ENCODE peak calls at places on chromosomes 12 and 14, in six cellular contexts. F is left ventricle myocardium superior, S is LoVo, B is brain microvascular endothelial cell, O is NCI-H1436, K is NCI-H69. T is an unnamed sample.

GRCh38 chr12:1523558-1524050 is 70.8 kb downstream of the FBXL14 start:
- DNase-seq in S (no peak), K (no peak), F (no peak), O (no peak), B (no peak), T (no peak)

GRCh38 chr14:27605298-27605697 is 1007.5 kb upstream of the NOVA1 start:
- DNase-seq in O (no peak), B (no peak), K (peak), F (no peak), S (no peak), T (no peak)

GRCh38 chr12:119006749-119007148 is 25.4 kb downstream of the SRRM4 start:
- DNase-seq in F (no peak), K (peak), S (no peak), O (no peak), B (no peak), T (no peak)

GRCh38 chr12:81086342-81086741 is 8.5 kb downstream of the ACSS3 start:
- DNase-seq in O (no peak), F (no peak), S (no peak), K (peak), B (no peak), T (no peak)

GRCh38 chr14:32697114-32697513 is 241.6 kb upstream of the NPAS3 start:
- DNase-seq in F (no peak), B (no peak), O (no peak), K (peak), S (no peak), T (no peak)

GRCh38 chr14:62445570-62445969 is 599.7 kb downstream of the KCNH5 start:
- DNase-seq in K (no peak), B (no peak), O (no peak), F (no peak), S (no peak), T (no peak)

GRCh38 chr14:92448786-92449185 is 64.8 kb upstream of the RIN3 start:
- DNase-seq in S (no peak), O (no peak), F (no peak), B (no peak), K (no peak), T (no peak)

GRCh38 chr12:29611906-29612305 is 114.4 kb upstream of the OVCH1 start:
- DNase-seq in O (no peak), F (no peak), K (peak), B (peak), S (no peak), T (no peak)

GRCh38 chr12:76462668-76463224 is 96.8 kb downstream of the OSBPL8 start:
- DNase-seq in K (no peak), O (no peak), F (no peak), B (no peak), S (no peak), T (no peak)

GRCh38 chr14:77607741-77608302 is 8.6 kb downstream of the SPTLC2 start:
- DNase-seq in F (no peak), B (no peak), K (no peak), S (no peak), O (no peak), T (no peak)

GRCh38 chr12:57619434-57620244 is 8.4 kb downstream of the ARHGEF25 start:
- DNase-seq in K (no peak), F (no peak), B (no peak), S (no peak), O (no peak), T (no peak)

GRCh38 chr14:96748371-96748770 is 48.8 kb upstream of the VRK1 start:
- DNase-seq in F (no peak), B (no peak), O (peak), S (peak), K (peak), T (peak)

GRCh38 chr12:64532734-64533351 is 77.5 kb upstream of the RASSF3 start:
- DNase-seq in F (no peak), O (no peak), B (no peak), K (no peak), S (no peak), T (no peak)

GRCh38 chr12:14264316-14264715 is 101.2 kb upstream of the ATF7IP start:
- DNase-seq in K (no peak), F (no peak), O (no peak), S (peak), B (peak), T (no peak)

GRCh38 chr12:96483116-96483515 is 6.3 kb upstream of the CFAP54 start:
- DNase-seq in S (no peak), K (no peak), F (no peak), O (no peak), B (no peak), T (no peak)

GRCh38 chr14:75794615-75795038 is 133.6 kb downstream of the TTLL5 start:
- DNase-seq in K (peak), S (no peak), F (no peak), B (peak), O (no peak), T (no peak)

GRCh38 chr12:69935651-69936100 is 110.6 kb downstream of the MYRFL start:
- DNase-seq in O (no peak), S (no peak), F (no peak), K (peak), B (no peak), T (no peak)

GRCh38 chr14:58072288-58073071 is 79.5 kb downstream of the ARMH4 start:
- DNase-seq in K (peak), O (peak), F (no peak), B (peak), S (peak), T (peak)

GRCh38 chr14:98847520-98848468 is 424.2 kb downstream of the BCL11B start:
- DNase-seq in K (no peak), B (no peak), O (no peak), S (no peak), F (no peak), T (no peak)

GRCh38 chr12:24489939-24490338 is 459.0 kb downstream of the BCAT1 start:
- DNase-seq in F (no peak), B (no peak), K (no peak), S (no peak), O (no peak), T (no peak)

GRCh38 chr12:92467886-92468285 is 234.9 kb upstream of the PLEKHG7 start:
- DNase-seq in F (no peak), B (peak), O (no peak), K (no peak), S (no peak), T (no peak)

GRCh38 chr14:94269156-94269555 is 23.9 kb downstream of the SERPINA10 start:
- DNase-seq in K (no peak), S (no peak), B (no peak), O (no peak), F (no peak), T (no peak)

GRCh38 chr12:12685305-12685704 is 10.7 kb downstream of the GPR19 start:
- DNase-seq in K (peak), F (no peak), S (no peak), B (no peak), O (peak), T (no peak)

GRCh38 chr14:22164616-22165015 is 424.4 kb downstream of the DAD1 start:
- DNase-seq in K (no peak), O (no peak), F (no peak), S (no peak), B (peak), T (no peak)

GRCh38 chr14:38261620-38262019 is 5.7 kb upstream of the CLEC14A start:
- DNase-seq in S (no peak), B (no peak), F (no peak), K (no peak), O (no peak), T (no peak)

GRCh38 chr14:51692646-51693045 is 40.9 kb downstream of the FRMD6 start:
- DNase-seq in S (no peak), F (no peak), K (no peak), B (no peak), O (no peak), T (no peak)

GRCh38 chr12:104519190-104519857 is 62.6 kb downstream of the CHST11 start:
- DNase-seq in O (no peak), S (no peak), K (peak), B (no peak), F (no peak), T (no peak)

GRCh38 chr12:108000111-108000510 is 129.0 kb upstream of the WSCD2 start:
- DNase-seq in S (no peak), F (no peak), O (no peak), K (no peak), B (no peak), T (no peak)

GRCh38 chr14:91303091-91303923 is 58.8 kb upstream of the GPR68 start:
- DNase-seq in K (peak), O (peak), F (peak), S (no peak), B (no peak), T (peak)

GRCh38 chr14:36194645-36195044 is 18.1 kb upstream of the PTCSC3 start:
- DNase-seq in K (peak), F (no peak), S (no peak), O (peak), B (no peak), T (no peak)

GRCh38 chr12:57844725-57845477 is 1.6 kb downstream of the CTDSP2 start:
- DNase-seq in F (peak), S (no peak), K (peak), B (peak), O (no peak), T (no peak)

T was measured in NCI-H1048.